ENCODE peak calls at places on chromosomes 4 and X, in six cellular contexts. W, X, D, T, Z and V are unnamed samples.
A peak's percentile ranks its signal among the peaks of the same experiment; 100 is the strongest.

GRCh38 chrX:114619874-114620273 is 36.0 kb downstream of the HTR2C start:
- DNase-seq in W (no peak), X (no peak), D (no peak), T (no peak), Z (peak; percentile 6), V (no peak)

GRCh38 chr4:94390804-94391410 is 48.3 kb upstream of the HPGDS start:
- DNase-seq in W (no peak), X (no peak), D (no peak), T (peak; percentile 30), Z (peak; percentile 45), V (no peak)

GRCh38 chr4:2298548-2298991 is 36.7 kb upstream of the MXD4 start:
- DNase-seq in W (peak; percentile 42), X (no peak), D (no peak), T (no peak), Z (no peak), V (no peak)

GRCh38 chr4:89425023-89425422 is 117.4 kb upstream of the GPRIN3 start:
- DNase-seq in W (no peak), X (no peak), D (no peak), T (no peak), Z (no peak), V (no peak)

GRCh38 chrX:39883664-39884063 is 214.1 kb downstream of the BCOR start:
- DNase-seq in W (no peak), X (peak; percentile 54), D (no peak), T (no peak), Z (no peak), V (no peak)

GRCh38 chr4:107888237-107888636 is 43.1 kb upstream of the CYP2U1 start:
- DNase-seq in W (no peak), X (no peak), D (peak; percentile 10), T (no peak), Z (no peak), V (no peak)

GRCh38 chrX:25154168-25154567 is 138.4 kb upstream of the ARX start:
- DNase-seq in W (no peak), X (no peak), D (no peak), T (no peak), Z (no peak), V (no peak)

GRCh38 chr4:39814403-39815185 is 116.7 kb downstream of the UBE2K start:
- DNase-seq in W (no peak), X (no peak), D (peak; percentile 51), T (peak; percentile 30), Z (no peak), V (no peak)

GRCh38 chr4:133624744-133625143 is 475.6 kb downstream of the PCDH10 start:
- DNase-seq in W (no peak), X (no peak), D (no peak), T (no peak), Z (no peak), V (no peak)

GRCh38 chr4:154073107-154073817 is 284.4 kb upstream of the SFRP2 start:
- DNase-seq in W (no peak), X (peak; percentile 2), D (peak; percentile 76), T (peak; percentile 60), Z (peak; percentile 83), V (no peak)

GRCh38 chrX:53511302-53511701 is 77.1 kb upstream of the HSD17B10 start:
- DNase-seq in W (no peak), X (no peak), D (no peak), T (no peak), Z (no peak), V (no peak)

GRCh38 chr4:82643994-82644730 is 82.4 kb upstream of the TMEM150C start:
- DNase-seq in W (no peak), X (no peak), D (peak; percentile 30), T (peak; percentile 1), Z (peak; percentile 92), V (no peak)